ENCODE peak calls at places on chromosomes 11 and 22, in ten cellular contexts. O is GM10248; X is upper lobe of left lung; H is uterus; T is neural progenitor cell; Z is right lobe of liver; J is CD4-positive, alpha-beta T cell; W is astrocyte of the spinal cord; B is endothelial cell; C is B cell. L is an unnamed sample.

GRCh38 chr11:23866641-23867040 is 630.2 kb upstream of the LUZP2 start:
- DNase-seq in O (no peak), X (no peak), H (no peak), T (no peak), Z (no peak), J (no peak), W (peak; percentile 15), B (no peak), C (no peak), L (no peak)

GRCh38 chr11:3747704-3748103 is 49.6 kb downstream of the NUP98 start:
- DNase-seq in O (no peak), X (no peak), H (no peak), T (no peak), Z (no peak), J (no peak), W (peak; percentile 46), B (no peak), C (no peak), L (no peak)

GRCh38 chr11:76793391-76793811 is 10.2 kb downstream of the TSKU start:
- DNase-seq in O (no peak), X (no peak), H (no peak), T (peak; percentile 80), Z (no peak), J (no peak), W (peak; percentile 54), B (no peak), C (no peak), L (no peak)

GRCh38 chr11:910589-911030 is at the start of gene CHID1:
- DNase-seq in O (peak; percentile 99), X (peak; percentile 99), H (peak; percentile 75), T (peak; percentile 94), Z (peak; percentile 91), J (peak; percentile 74), W (peak; percentile 76), B (peak; percentile 90), C (peak; percentile 83), L (peak; percentile 92)

GRCh38 chr22:43385770-43386641 is 25.8 kb upstream of the MPPED1 start:
- DNase-seq in O (peak; percentile 89), X (peak; percentile 95), H (peak; percentile 49), T (peak; percentile 91), Z (peak; percentile 81), J (peak; percentile 62), W (peak; percentile 66), B (peak; percentile 91), C (peak; percentile 70), L (peak; percentile 88)

GRCh38 chr11:17063171-17064002 is 14.1 kb downstream of the RPS13 start:
- DNase-seq in O (peak; percentile 68), X (peak; percentile 27), H (no peak), T (peak; percentile 81), Z (peak; percentile 68), J (peak; percentile 25), W (peak; percentile 56), B (peak; percentile 79), C (peak; percentile 51), L (no peak)

GRCh38 chr11:16853266-16853665 is 114.8 kb downstream of the C11orf58 start:
- DNase-seq in O (no peak), X (no peak), H (no peak), T (no peak), Z (no peak), J (no peak), W (no peak), B (no peak), C (no peak), L (no peak)

GRCh38 chr22:42459273-42460040 is 27.3 kb upstream of the NFAM1 start:
- DNase-seq in O (no peak), X (no peak), H (no peak), T (no peak), Z (no peak), J (no peak), W (no peak), B (no peak), C (no peak), L (no peak)

GRCh38 chr11:13772223-13773046 is 104.0 kb downstream of the FAR1 start:
- DNase-seq in O (peak; percentile 24), X (no peak), H (no peak), T (peak; percentile 81), Z (no peak), J (no peak), W (peak; percentile 70), B (peak; percentile 51), C (no peak), L (no peak)

GRCh38 chr11:65295001-65295400 is 19.7 kb upstream of the CDC42EP2 start:
- DNase-seq in O (no peak), X (no peak), H (no peak), T (no peak), Z (no peak), J (no peak), W (no peak), B (no peak), C (no peak), L (no peak)

GRCh38 chr11:100639140-100639539 is 47.9 kb upstream of the ARHGAP42 start:
- DNase-seq in O (no peak), X (no peak), H (peak; percentile 18), T (no peak), Z (peak; percentile 18), J (no peak), W (peak; percentile 69), B (no peak), C (no peak), L (no peak)

GRCh38 chr11:128852327-128853023 is 14.6 kb downstream of the KCNJ1 start:
- DNase-seq in O (no peak), X (no peak), H (no peak), T (no peak), Z (peak; percentile 68), J (no peak), W (no peak), B (no peak), C (no peak), L (no peak)

GRCh38 chr11:87466228-87466627 is 428.5 kb downstream of the TMEM135 start:
- DNase-seq in O (no peak), X (no peak), H (peak; percentile 76), T (no peak), Z (no peak), J (no peak), W (no peak), B (no peak), C (no peak), L (no peak)

GRCh38 chr11:44727114-44727372 is 281 bp downstream of the TSPAN18 start:
- DNase-seq in O (no peak), X (no peak), H (no peak), T (no peak), Z (no peak), J (no peak), W (no peak), B (no peak), C (no peak), L (no peak)

GRCh38 chr11:35141538-35141937 is 2.6 kb downstream of the CD44 start:
- DNase-seq in O (no peak), X (no peak), H (no peak), T (no peak), Z (peak; percentile 41), J (no peak), W (no peak), B (no peak), C (peak; percentile 64), L (no peak)

GRCh38 chr11:35144103-35144741 is 5.3 kb downstream of the CD44 start:
- DNase-seq in O (peak; percentile 77), X (no peak), H (no peak), T (no peak), Z (no peak), J (peak; percentile 46), W (peak; percentile 81), B (no peak), C (peak; percentile 87), L (no peak)

GRCh38 chr11:35141034-35141433 is 2.1 kb downstream of the CD44 start:
- DNase-seq in O (no peak), X (no peak), H (no peak), T (no peak), Z (no peak), J (no peak), W (no peak), B (no peak), C (no peak), L (no peak)

GRCh38 chr11:35143509-35144102 is 4.6 kb downstream of the CD44 start:
- DNase-seq in O (no peak), X (no peak), H (no peak), T (no peak), Z (no peak), J (no peak), W (no peak), B (no peak), C (no peak), L (no peak)

DNA sequence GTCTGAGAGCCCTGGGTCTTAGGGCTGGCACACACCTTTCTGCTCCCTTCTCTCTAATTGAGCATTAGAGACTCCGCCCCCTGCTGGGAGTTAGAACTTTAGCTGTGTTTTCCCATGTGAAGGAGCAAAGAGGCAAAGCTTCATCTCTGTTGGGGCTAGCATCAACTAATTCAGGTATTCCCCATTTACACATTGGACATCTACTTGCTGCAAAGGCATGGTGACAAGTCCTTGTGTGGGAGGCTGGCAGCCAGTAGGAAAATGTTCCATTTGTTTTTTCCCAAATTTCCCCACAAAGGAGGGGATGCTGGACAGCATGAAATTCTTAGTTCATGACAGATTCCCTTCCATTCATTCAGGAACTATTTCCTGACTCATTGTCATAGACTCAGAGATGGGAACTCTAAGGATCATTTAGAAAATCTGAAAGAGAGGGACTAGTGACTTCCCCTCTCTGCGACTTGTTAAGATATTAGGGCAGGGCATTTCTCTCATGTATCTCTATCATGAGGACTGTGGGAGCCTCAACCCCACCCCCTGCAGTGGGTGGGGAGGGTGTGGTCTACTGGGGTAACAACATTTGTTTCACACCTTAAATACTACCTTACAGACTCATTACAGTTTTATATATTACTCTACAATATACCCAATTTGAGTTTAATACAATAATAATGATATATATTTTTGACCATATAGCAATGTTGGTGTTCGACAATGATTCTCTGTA is 3.7 kb downstream of the CD44 start:
- DNase-seq in O (no peak), X (no peak), H (peak; percentile 58), T (peak; percentile 33), Z (no peak), J (peak; percentile 41), W (no peak), B (no peak), C (no peak), L (no peak)
- TF ChIP-seq CTCF in O (peak; percentile 25), X (no peak), H (no peak), T (no peak), Z (no peak), J (no peak), W (no peak), B (no peak), C (no peak), L (no peak)

GRCh38 chr22:17171016-17171312 is 11.9 kb upstream of the HDHD5 start:
- DNase-seq in O (no peak), X (no peak), H (no peak), T (no peak), Z (peak; percentile 85), J (no peak), W (no peak), B (no peak), C (no peak), L (no peak)
- TF ChIP-seq CTCF in O (peak; percentile 50), X (no peak), H (no peak), T (no peak), Z (no peak), J (no peak), W (peak; percentile 38), B (no peak), C (no peak), L (no peak)

GRCh38 chr22:24088796-24089195 is 77.7 kb downstream of the CABIN1 start:
- DNase-seq in O (no peak), X (no peak), H (no peak), T (peak; percentile 50), Z (no peak), J (no peak), W (peak; percentile 45), B (no peak), C (no peak), L (no peak)
- TF ChIP-seq CTCF in O (no peak), X (no peak), H (no peak), T (no peak), Z (no peak), J (no peak), W (no peak), B (no peak), C (no peak), L (no peak)

GRCh38 chr11:19743622-19744021 is 31.0 kb downstream of the NAV2 start:
- DNase-seq in O (no peak), X (no peak), H (no peak), T (no peak), Z (no peak), J (no peak), W (no peak), B (no peak), C (no peak), L (no peak)
- TF ChIP-seq CTCF in O (no peak), X (no peak), H (no peak), T (no peak), Z (no peak), J (no peak), W (no peak), B (no peak), C (no peak), L (no peak)